ENCODE peak calls at places on chromosomes 7 and 10, in nine cellular contexts. One of them, this sample, is unnamed.

GRCh38 chr7:40965016-40965415 is 737.9 kb downstream of the INHBA start:
- DNase-seq in WTC11: no peak
- DNase-seq in fibroblast of lung: no peak
- DNase-seq in prostate gland: no peak
- DNase-seq in cardiac muscle cell: no peak
- DNase-seq in stomach: no peak
- DNase-seq in cardiac fibroblast: no peak
- DNase-seq in AG04450: no peak
- DNase-seq in heart left ventricle: no peak
- DNase-seq in this sample: no peak

GRCh38 chr7:47143344-47143743 is 438.6 kb downstream of the TNS3 start:
- DNase-seq in WTC11: no peak
- DNase-seq in fibroblast of lung: peak
- DNase-seq in prostate gland: no peak
- DNase-seq in cardiac muscle cell: no peak
- DNase-seq in stomach: no peak
- DNase-seq in cardiac fibroblast: peak
- DNase-seq in AG04450: peak
- DNase-seq in heart left ventricle: no peak
- DNase-seq in this sample: peak

GRCh38 chr10:494556-494955 is 194.9 kb downstream of the DIP2C start:
- DNase-seq in WTC11: no peak
- DNase-seq in fibroblast of lung: no peak
- DNase-seq in prostate gland: no peak
- DNase-seq in cardiac muscle cell: no peak
- DNase-seq in stomach: no peak
- DNase-seq in cardiac fibroblast: no peak
- DNase-seq in AG04450: no peak
- DNase-seq in heart left ventricle: no peak
- DNase-seq in this sample: no peak

GRCh38 chr7:50356212-50356944 is 51.9 kb downstream of the IKZF1 start:
- DNase-seq in WTC11: no peak
- DNase-seq in fibroblast of lung: no peak
- DNase-seq in prostate gland: no peak
- DNase-seq in cardiac muscle cell: no peak
- DNase-seq in stomach: no peak
- DNase-seq in cardiac fibroblast: no peak
- DNase-seq in AG04450: no peak
- DNase-seq in heart left ventricle: peak
- DNase-seq in this sample: no peak

GRCh38 chr7:32591938-32592337 is 96.6 kb downstream of the AVL9 start:
- DNase-seq in WTC11: no peak
- DNase-seq in fibroblast of lung: no peak
- DNase-seq in prostate gland: no peak
- DNase-seq in cardiac muscle cell: no peak
- DNase-seq in stomach: no peak
- DNase-seq in cardiac fibroblast: no peak
- DNase-seq in AG04450: no peak
- DNase-seq in heart left ventricle: no peak
- DNase-seq in this sample: no peak

GRCh38 chr10:133403359-133403758 is 9.4 kb downstream of the MTG1 start:
- DNase-seq in WTC11: no peak
- DNase-seq in fibroblast of lung: no peak
- DNase-seq in prostate gland: no peak
- DNase-seq in cardiac muscle cell: no peak
- DNase-seq in stomach: peak
- DNase-seq in cardiac fibroblast: no peak
- DNase-seq in AG04450: no peak
- DNase-seq in heart left ventricle: no peak
- DNase-seq in this sample: no peak

GRCh38 chr7:92645531-92646061 is 55.4 kb upstream of the FAM133B start:
- DNase-seq in WTC11: no peak
- DNase-seq in fibroblast of lung: no peak
- DNase-seq in prostate gland: peak
- DNase-seq in cardiac muscle cell: no peak
- DNase-seq in stomach: peak
- DNase-seq in cardiac fibroblast: peak
- DNase-seq in AG04450: no peak
- DNase-seq in heart left ventricle: no peak
- DNase-seq in this sample: no peak

GRCh38 chr7:148773344-148773743 is 74.6 kb downstream of the CUL1 start:
- DNase-seq in WTC11: no peak
- DNase-seq in fibroblast of lung: no peak
- DNase-seq in prostate gland: no peak
- DNase-seq in cardiac muscle cell: no peak
- DNase-seq in stomach: no peak
- DNase-seq in cardiac fibroblast: no peak
- DNase-seq in AG04450: no peak
- DNase-seq in heart left ventricle: no peak
- DNase-seq in this sample: no peak

GRCh38 chr7:69467826-69468225 is 130.4 kb upstream of the AUTS2 start:
- DNase-seq in WTC11: no peak
- DNase-seq in fibroblast of lung: no peak
- DNase-seq in prostate gland: no peak
- DNase-seq in cardiac muscle cell: no peak
- DNase-seq in stomach: no peak
- DNase-seq in cardiac fibroblast: no peak
- DNase-seq in AG04450: no peak
- DNase-seq in heart left ventricle: no peak
- DNase-seq in this sample: no peak

GRCh38 chr7:122896509-122896908 is 10.2 kb upstream of the CADPS2 start:
- DNase-seq in WTC11: no peak
- DNase-seq in fibroblast of lung: no peak
- DNase-seq in prostate gland: no peak
- DNase-seq in cardiac muscle cell: no peak
- DNase-seq in stomach: no peak
- DNase-seq in cardiac fibroblast: peak
- DNase-seq in AG04450: no peak
- DNase-seq in heart left ventricle: no peak
- DNase-seq in this sample: no peak

GRCh38 chr10:103941801-103942200 is 23.8 kb upstream of the STN1 start:
- DNase-seq in WTC11: no peak
- DNase-seq in fibroblast of lung: no peak
- DNase-seq in prostate gland: no peak
- DNase-seq in cardiac muscle cell: no peak
- DNase-seq in stomach: no peak
- DNase-seq in cardiac fibroblast: no peak
- DNase-seq in AG04450: no peak
- DNase-seq in heart left ventricle: no peak
- DNase-seq in this sample: no peak

GRCh38 chr7:135355377-135356048 is 121.9 kb downstream of the STRA8 start:
- DNase-seq in WTC11: no peak
- DNase-seq in fibroblast of lung: no peak
- DNase-seq in prostate gland: no peak
- DNase-seq in cardiac muscle cell: no peak
- DNase-seq in stomach: no peak
- DNase-seq in cardiac fibroblast: peak
- DNase-seq in AG04450: no peak
- DNase-seq in heart left ventricle: no peak
- DNase-seq in this sample: no peak

GRCh38 chr7:55512635-55513034 is 59.7 kb downstream of the VOPP1 start:
- DNase-seq in WTC11: no peak
- DNase-seq in fibroblast of lung: no peak
- DNase-seq in prostate gland: no peak
- DNase-seq in cardiac muscle cell: no peak
- DNase-seq in stomach: no peak
- DNase-seq in cardiac fibroblast: no peak
- DNase-seq in AG04450: no peak
- DNase-seq in heart left ventricle: no peak
- DNase-seq in this sample: no peak

GRCh38 chr7:55508301-55509011 is 63.8 kb downstream of the VOPP1 start:
- DNase-seq in WTC11: no peak
- DNase-seq in fibroblast of lung: no peak
- DNase-seq in prostate gland: no peak
- DNase-seq in cardiac muscle cell: no peak
- DNase-seq in stomach: no peak
- DNase-seq in cardiac fibroblast: no peak
- DNase-seq in AG04450: no peak
- DNase-seq in heart left ventricle: no peak
- DNase-seq in this sample: no peak

GRCh38 chr7:55507743-55508142 is 64.6 kb downstream of the VOPP1 start:
- DNase-seq in WTC11: no peak
- DNase-seq in fibroblast of lung: no peak
- DNase-seq in prostate gland: no peak
- DNase-seq in cardiac muscle cell: no peak
- DNase-seq in stomach: no peak
- DNase-seq in cardiac fibroblast: no peak
- DNase-seq in AG04450: no peak
- DNase-seq in heart left ventricle: no peak
- DNase-seq in this sample: no peak

GRCh38 chr7:55510621-55511020 is 61.7 kb downstream of the VOPP1 start:
- DNase-seq in WTC11: no peak
- DNase-seq in fibroblast of lung: no peak
- DNase-seq in prostate gland: no peak
- DNase-seq in cardiac muscle cell: no peak
- DNase-seq in stomach: no peak
- DNase-seq in cardiac fibroblast: no peak
- DNase-seq in AG04450: no peak
- DNase-seq in heart left ventricle: no peak
- DNase-seq in this sample: no peak

GRCh38 chr7:55509322-55509721 is 63.0 kb downstream of the VOPP1 start:
- DNase-seq in WTC11: no peak
- DNase-seq in fibroblast of lung: peak
- DNase-seq in prostate gland: no peak
- DNase-seq in cardiac muscle cell: no peak
- DNase-seq in stomach: no peak
- DNase-seq in cardiac fibroblast: peak
- DNase-seq in AG04450: peak
- DNase-seq in heart left ventricle: no peak
- DNase-seq in this sample: no peak
- TF ChIP-seq CTCF in WTC11: no peak
- TF ChIP-seq CTCF in fibroblast of lung: no peak
- TF ChIP-seq CTCF in prostate gland: no peak
- TF ChIP-seq CTCF in cardiac muscle cell: no peak
- TF ChIP-seq CTCF in stomach: no peak
- TF ChIP-seq CTCF in cardiac fibroblast: no peak
- TF ChIP-seq CTCF in AG04450: no peak
- TF ChIP-seq CTCF in heart left ventricle: no peak
- TF ChIP-seq CTCF in this sample: no peak

DNA sequence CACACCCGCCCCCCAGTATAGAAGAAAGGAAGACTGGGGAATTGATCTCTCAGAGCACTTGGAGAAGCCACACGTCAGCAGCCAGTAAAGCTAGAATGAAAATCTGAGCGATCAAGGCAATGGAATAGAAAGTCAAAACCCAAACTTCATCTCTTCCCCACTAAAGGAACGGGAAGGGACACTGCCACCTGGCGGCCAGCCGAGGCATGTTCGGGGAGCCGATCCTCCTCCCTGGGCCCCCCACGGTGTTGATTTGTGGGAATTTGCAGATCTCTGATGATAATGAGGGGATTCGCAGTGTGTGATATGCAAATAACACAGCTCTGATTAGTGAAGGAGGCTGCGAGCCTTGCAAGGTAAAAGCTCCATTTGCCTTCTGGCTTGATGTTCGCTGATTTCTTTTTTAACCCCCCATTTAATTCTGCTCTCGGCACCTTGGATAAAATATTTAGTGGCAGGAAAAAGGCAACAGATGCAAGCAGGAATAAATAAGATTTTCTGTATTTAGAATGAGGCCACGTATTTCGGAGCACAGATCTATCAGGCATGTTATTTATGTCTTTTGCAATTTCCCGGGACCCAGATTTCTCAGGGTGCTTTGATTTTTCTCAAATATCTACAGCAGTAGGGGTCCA is 258.6 kb downstream of the PAXIP1 start:
- DNase-seq in WTC11: peak
- DNase-seq in fibroblast of lung: no peak
- DNase-seq in prostate gland: no peak
- DNase-seq in cardiac muscle cell: peak
- DNase-seq in stomach: peak
- DNase-seq in cardiac fibroblast: peak
- DNase-seq in AG04450: no peak
- DNase-seq in heart left ventricle: no peak
- DNase-seq in this sample: no peak
- TF ChIP-seq CTCF in WTC11: peak
- TF ChIP-seq CTCF in fibroblast of lung: peak
- TF ChIP-seq CTCF in prostate gland: peak
- TF ChIP-seq CTCF in cardiac muscle cell: no peak
- TF ChIP-seq CTCF in stomach: peak
- TF ChIP-seq CTCF in cardiac fibroblast: peak
- TF ChIP-seq CTCF in AG04450: peak
- TF ChIP-seq CTCF in heart left ventricle: peak
- TF ChIP-seq CTCF in this sample: no peak

DNA sequence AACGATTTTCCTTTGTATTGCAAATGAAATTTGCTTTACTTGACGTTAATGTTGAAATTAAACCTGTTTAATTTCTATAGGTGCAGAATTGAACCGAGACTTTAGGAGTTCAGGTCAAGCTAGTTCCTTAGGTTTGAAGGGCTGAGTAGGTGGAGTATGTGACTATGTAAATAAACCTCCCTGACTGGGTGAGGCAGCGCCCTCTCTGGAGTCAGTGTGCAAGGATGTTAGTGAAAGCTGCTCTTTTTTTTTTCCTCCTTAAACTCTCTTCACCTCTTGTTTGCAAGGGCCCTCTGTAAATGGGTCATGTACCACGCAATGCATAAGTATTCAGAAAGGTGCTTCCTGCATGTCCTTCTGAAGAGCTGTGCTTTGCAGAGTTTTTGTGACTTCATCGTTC is 33.8 kb downstream of the GALNT17 start:
- DNase-seq in WTC11: peak
- DNase-seq in fibroblast of lung: no peak
- DNase-seq in prostate gland: no peak
- DNase-seq in cardiac muscle cell: no peak
- DNase-seq in stomach: no peak
- DNase-seq in cardiac fibroblast: no peak
- DNase-seq in AG04450: no peak
- DNase-seq in heart left ventricle: no peak
- DNase-seq in this sample: no peak
- TF ChIP-seq CTCF in WTC11: no peak
- TF ChIP-seq CTCF in fibroblast of lung: no peak
- TF ChIP-seq CTCF in prostate gland: no peak
- TF ChIP-seq CTCF in cardiac muscle cell: no peak
- TF ChIP-seq CTCF in stomach: no peak
- TF ChIP-seq CTCF in cardiac fibroblast: no peak
- TF ChIP-seq CTCF in AG04450: no peak
- TF ChIP-seq CTCF in heart left ventricle: no peak
- TF ChIP-seq CTCF in this sample: no peak

DNA sequence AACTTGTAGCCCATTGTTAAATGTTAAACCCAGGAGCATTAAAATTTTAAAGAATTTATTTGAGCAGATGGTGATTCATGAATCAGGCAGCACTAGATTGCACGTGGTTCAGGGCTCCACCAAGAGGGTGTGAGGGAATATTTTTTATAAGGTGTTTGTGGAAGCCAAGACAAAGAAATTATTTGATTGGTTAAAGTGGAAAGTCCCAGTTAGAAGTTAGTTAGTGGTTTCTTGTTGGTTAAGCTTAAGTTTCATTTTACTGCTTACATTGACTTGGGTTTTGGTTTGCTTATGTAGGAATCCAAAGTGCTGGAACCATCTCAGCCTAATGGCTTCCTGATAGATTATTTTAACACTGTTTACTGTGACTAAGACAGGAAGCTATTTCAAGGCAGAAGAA is 906.2 kb downstream of the LRMDA start:
- DNase-seq in WTC11: no peak
- DNase-seq in fibroblast of lung: peak
- DNase-seq in prostate gland: no peak
- DNase-seq in cardiac muscle cell: no peak
- DNase-seq in stomach: no peak
- DNase-seq in cardiac fibroblast: peak
- DNase-seq in AG04450: peak
- DNase-seq in heart left ventricle: no peak
- DNase-seq in this sample: no peak
- TF ChIP-seq CTCF in WTC11: no peak
- TF ChIP-seq CTCF in fibroblast of lung: no peak
- TF ChIP-seq CTCF in prostate gland: no peak
- TF ChIP-seq CTCF in cardiac muscle cell: no peak
- TF ChIP-seq CTCF in stomach: no peak
- TF ChIP-seq CTCF in cardiac fibroblast: no peak
- TF ChIP-seq CTCF in AG04450: no peak
- TF ChIP-seq CTCF in heart left ventricle: no peak
- TF ChIP-seq CTCF in this sample: no peak

GRCh38 chr7:129824291-129825004 is 128.3 kb downstream of the UBE2H start:
- DNase-seq in WTC11: no peak
- DNase-seq in fibroblast of lung: no peak
- DNase-seq in prostate gland: no peak
- DNase-seq in cardiac muscle cell: no peak
- DNase-seq in stomach: no peak
- DNase-seq in cardiac fibroblast: no peak
- DNase-seq in AG04450: no peak
- DNase-seq in heart left ventricle: no peak
- DNase-seq in this sample: no peak
- TF ChIP-seq CTCF in WTC11: no peak
- TF ChIP-seq CTCF in fibroblast of lung: no peak
- TF ChIP-seq CTCF in prostate gland: peak
- TF ChIP-seq CTCF in cardiac muscle cell: no peak
- TF ChIP-seq CTCF in stomach: no peak
- TF ChIP-seq CTCF in cardiac fibroblast: no peak
- TF ChIP-seq CTCF in AG04450: no peak
- TF ChIP-seq CTCF in heart left ventricle: peak
- TF ChIP-seq CTCF in this sample: no peak

This sample was measured in AG09319.